ENCODE peak calls at places on chromosomes 12 and 14, in nine cellular contexts. J is HFFc6; Z is amniotic epithelial cell; K is HFF-Myc; Q is NCI-H345; U is T-helper 9 cell; H is NAMALWA; D is activated CD8-positive, alpha-beta memory T cell treated with anti-CD3 and anti-CD28 coated beads, Interleukin-2, amount 50 U/mL, for 4 hours; A is posterior cingulate gyrus. T is an unnamed sample.
A peak's percentile ranks its signal among the peaks of the same experiment; 100 is the strongest.

GRCh38 chr12:10305411-10305810 is 2.3 kb upstream of the KLRD1 start:
- DNase-seq in J (no peak), Z (peak; percentile 7), K (no peak), Q (no peak), U (no peak), H (no peak), D (no peak), A (no peak), T (no peak)

GRCh38 chr14:89418452-89418851 is 1.4 kb upstream of the FOXN3 start:
- DNase-seq in J (no peak), Z (no peak), K (no peak), Q (no peak), U (no peak), H (no peak), D (no peak), A (no peak), T (peak; percentile 17)

GRCh38 chr12:75642226-75642625 is 130.8 kb upstream of the KRR1 start:
- DNase-seq in J (no peak), Z (no peak), K (no peak), Q (no peak), U (no peak), H (no peak), D (no peak), A (no peak), T (no peak)

GRCh38 chr14:58078068-58078467 is 73.9 kb downstream of the ARMH4 start:
- DNase-seq in J (peak; percentile 85), Z (peak; percentile 66), K (peak; percentile 41), Q (no peak), U (no peak), H (no peak), D (no peak), A (no peak), T (peak; percentile 27)

GRCh38 chr12:69475237-69475984 is 5.2 kb downstream of the FRS2 start:
- DNase-seq in J (peak; percentile 21), Z (peak; percentile 68), K (peak; percentile 31), Q (no peak), U (no peak), H (no peak), D (no peak), A (no peak), T (no peak)

GRCh38 chr12:54749191-54749818 is 101.1 kb upstream of the DCD start:
- DNase-seq in J (peak; percentile 42), Z (peak; percentile 36), K (peak; percentile 19), Q (peak; percentile 53), U (peak; percentile 5), H (peak; percentile 84), D (peak; percentile 23), A (no peak), T (peak; percentile 71)

GRCh38 chr12:131806654-131807053 is 21.5 kb upstream of the MMP17 start:
- DNase-seq in J (no peak), Z (no peak), K (no peak), Q (no peak), U (no peak), H (no peak), D (no peak), A (no peak), T (no peak)

GRCh38 chr12:67826148-67826547 is 163.1 kb upstream of the IFNG-AS1 start:
- DNase-seq in J (peak; percentile 15), Z (peak; percentile 26), K (no peak), Q (no peak), U (no peak), H (no peak), D (no peak), A (no peak), T (no peak)

GRCh38 chr12:79373896-79374499 is 316.8 kb downstream of the PAWR start:
- DNase-seq in J (no peak), Z (peak; percentile 22), K (no peak), Q (peak; percentile 15), U (no peak), H (peak; percentile 63), D (no peak), A (no peak), T (peak; percentile 71)

GRCh38 chr14:27181304-27181703 is 583.5 kb upstream of the NOVA1 start:
- DNase-seq in J (no peak), Z (no peak), K (no peak), Q (no peak), U (no peak), H (no peak), D (no peak), A (no peak), T (no peak)

GRCh38 chr12:5533368-5533767 is 101.5 kb downstream of the NTF3 start:
- DNase-seq in J (no peak), Z (no peak), K (no peak), Q (no peak), U (no peak), H (no peak), D (no peak), A (no peak), T (no peak)

GRCh38 chr12:41190360-41190759 is 2.2 kb downstream of the PDZRN4 start:
- DNase-seq in J (no peak), Z (peak; percentile 66), K (no peak), Q (peak; percentile 55), U (no peak), H (peak; percentile 10), D (no peak), A (no peak), T (peak; percentile 60)

GRCh38 chr12:123757555-123757954 is 4.5 kb upstream of the DNAH10 start:
- DNase-seq in J (no peak), Z (peak; percentile 88), K (no peak), Q (no peak), U (no peak), H (no peak), D (no peak), A (no peak), T (no peak)

GRCh38 chr12:50401383-50402155 is 884 bp downstream of the LARP4 start:
- DNase-seq in J (no peak), Z (peak; percentile 72), K (no peak), Q (no peak), U (no peak), H (peak; percentile 41), D (no peak), A (no peak), T (peak; percentile 30)

GRCh38 chr12:121858662-121859572 is at the start of gene HPD:
- DNase-seq in J (peak; percentile 74), Z (peak; percentile 87), K (peak; percentile 66), Q (no peak), U (no peak), H (no peak), D (no peak), A (no peak), T (no peak)

T was measured in A673.